ENCODE peak calls at places on chromosomes 7 and 10, in six cellular contexts. X, I, V, K, L and O are unnamed samples.

GRCh38 chr7:155816996-155817395 is 4.7 kb upstream of the SHH start:
- DNase-seq in L (no peak), K (no peak), I (no peak), X (no peak), V (no peak), O (no peak)

GRCh38 chr10:100327007-100327700 is 2.9 kb downstream of the PKD2L1 start:
- DNase-seq in X (no peak), L (peak), K (no peak), V (no peak), I (no peak), O (peak)

GRCh38 chr7:158704524-158705233 is at the start of gene NCAPG2:
- DNase-seq in V (peak), K (peak), L (peak), X (peak), I (peak), O (peak)

GRCh38 chr10:84208023-84208422 is 13.7 kb downstream of the CDHR1 start:
- DNase-seq in I (peak), X (no peak), K (no peak), L (no peak), V (no peak), O (no peak)

GRCh38 chr10:48289652-48290238 is 15.2 kb upstream of the FRMPD2 start:
- DNase-seq in K (peak), X (no peak), L (peak), I (no peak), V (peak), O (peak)

GRCh38 chr10:6151087-6151977 is 51.4 kb upstream of the PFKFB3 start:
- DNase-seq in L (peak), I (peak), X (no peak), V (peak), K (peak), O (peak)

GRCh38 chr7:107934991-107935770 is 44.2 kb downstream of the DLD start:
- DNase-seq in V (no peak), K (no peak), L (no peak), X (no peak), I (no peak), O (no peak)

GRCh38 chr10:90193240-90193985 is 492.0 kb downstream of the KIF20B start:
- DNase-seq in V (no peak), I (no peak), K (peak), X (no peak), L (no peak), O (no peak)

GRCh38 chr7:68629-69028 is 123.7 kb upstream of the FAM20C start:
- DNase-seq in V (no peak), I (no peak), X (no peak), K (peak), L (no peak), O (no peak)

GRCh38 chr7:107924841-107925490 is 34.0 kb downstream of the DLD start:
- DNase-seq in L (peak), X (no peak), V (no peak), K (no peak), I (no peak), O (peak)

GRCh38 chr10:33735463-33735862 is 401.0 kb upstream of the NRP1 start:
- DNase-seq in I (no peak), L (no peak), X (no peak), K (peak), V (no peak), O (no peak)

GRCh38 chr7:95330194-95331003 is 6.1 kb upstream of the PON1 start:
- DNase-seq in V (no peak), I (no peak), K (peak), L (no peak), X (no peak), O (peak)

GRCh38 chr7:65235586-65235985 is 138.1 kb upstream of the ZNF92 start:
- DNase-seq in X (no peak), V (no peak), L (no peak), I (no peak), K (no peak), O (no peak)

GRCh38 chr10:125396651-125397050 is 236.3 kb upstream of the CTBP2 start:
- DNase-seq in K (no peak), V (no peak), L (no peak), I (no peak), X (no peak), O (no peak)

GRCh38 chr7:22110227-22110839 is 164.6 kb upstream of the CDCA7L start:
- DNase-seq in V (peak), X (no peak), K (peak), L (peak), I (no peak), O (peak)

GRCh38 chr10:21195149-21195731 is 298.1 kb upstream of the NEBL start:
- DNase-seq in I (no peak), X (no peak), K (peak), L (no peak), V (no peak), O (no peak)

GRCh38 chr7:142745783-142746182 is 3.5 kb upstream of the PRSS1 start:
- DNase-seq in I (no peak), V (no peak), X (no peak), L (peak), K (no peak), O (peak)

GRCh38 chr7:154372106-154372505 is 319.9 kb downstream of the DPP6 start:
- DNase-seq in X (no peak), L (no peak), I (no peak), V (no peak), K (no peak), O (no peak)

GRCh38 chr7:102404005-102404861 is 8.1 kb downstream of the PRKRIP1 start:
- DNase-seq in I (peak), L (peak), X (no peak), V (peak), K (peak), O (peak)

GRCh38 chr10:94036664-94037033 is 42.9 kb downstream of the PLCE1 start:
- DNase-seq in X (no peak), I (no peak), V (no peak), K (no peak), L (no peak), O (no peak)

GRCh38 chr10:91210435-91210834 is 10.0 kb upstream of the PCGF5 start:
- DNase-seq in L (no peak), X (no peak), I (no peak), V (no peak), K (no peak), O (no peak)

GRCh38 chr10:76882245-76882644 is 755.4 kb downstream of the KCNMA1 start:
- DNase-seq in X (no peak), V (no peak), L (peak), K (peak), I (no peak), O (peak)

GRCh38 chr7:137109966-137110930 is 233.3 kb downstream of the PTN start:
- DNase-seq in X (no peak), V (no peak), I (no peak), K (peak), L (peak), O (no peak)

GRCh38 chr10:69748621-69749020 is 53.1 kb upstream of the COL13A1 start:
- DNase-seq in X (no peak), L (no peak), V (no peak), I (no peak), K (no peak), O (no peak)

GRCh38 chr10:86944031-86944419 is 13.4 kb downstream of the MMRN2 start:
- DNase-seq in I (no peak), V (no peak), K (no peak), L (no peak), X (no peak), O (no peak)

GRCh38 chr10:4947039-4947634 is 16.1 kb upstream of the AKR1C1 start:
- DNase-seq in X (no peak), I (no peak), K (peak), V (no peak), L (no peak), O (no peak)

GRCh38 chr7:51430480-51431086 is 114.0 kb upstream of the COBL start:
- DNase-seq in L (peak), V (peak), K (peak), X (no peak), I (no peak), O (peak)

GRCh38 chr10:118692911-118693310 is 61.9 kb downstream of the CACUL1 start:
- DNase-seq in X (no peak), K (peak), I (no peak), L (no peak), V (no peak), O (no peak)

GRCh38 chr7:25636871-25637283 is 408.6 kb upstream of the NPVF start:
- DNase-seq in L (no peak), I (no peak), K (no peak), V (no peak), X (no peak), O (no peak)

GRCh38 chr7:82559203-82559805 is 115.7 kb upstream of the CACNA2D1 start:
- DNase-seq in L (no peak), K (no peak), I (no peak), V (no peak), X (no peak), O (no peak)

GRCh38 chr10:133455611-133456031 is 1.9 kb downstream of the SCART1 start:
- DNase-seq in V (no peak), K (no peak), X (peak), L (no peak), I (no peak), O (no peak)

GRCh38 chr10:123889821-123890220 is 1.8 kb downstream of the CPXM2 start:
- DNase-seq in K (no peak), L (no peak), I (no peak), V (no peak), X (no peak), O (no peak)

GRCh38 chr7:3162286-3162685 is 118.6 kb upstream of the CARD11 start:
- DNase-seq in I (no peak), X (no peak), L (peak), V (no peak), K (peak), O (peak)

GRCh38 chr7:130421685-130422084 is 19.1 kb downstream of the CEP41 start:
- DNase-seq in X (no peak), K (peak), V (no peak), L (no peak), I (no peak), O (no peak)

GRCh38 chr10:120048358-120048757 is 155.8 kb downstream of the SEC23IP start:
- DNase-seq in K (no peak), V (no peak), I (no peak), L (no peak), X (no peak), O (no peak)

GRCh38 chr10:121838931-121839330 is 88.9 kb downstream of the ATE1 start:
- DNase-seq in I (no peak), X (no peak), K (no peak), V (no peak), L (peak), O (peak)

GRCh38 chr10:1380075-1380793 is 324.0 kb downstream of the WDR37 start:
- DNase-seq in K (no peak), X (no peak), I (peak), V (no peak), L (no peak), O (no peak)

GRCh38 chr10:120475844-120476791 is 19.1 kb downstream of the PLPP4 start:
- DNase-seq in I (no peak), K (no peak), X (peak), L (no peak), V (no peak), O (no peak)